ENCODE peak calls at places on chromosomes 4 and X, in ten cellular contexts. K is testis; N is tibial artery; M is GM23248; B is CD8-positive, alpha-beta memory T cell; Q is IMR-90; C is ovary; W is heart left ventricle; G is psoas muscle; E is cardiac muscle cell. T is an unnamed sample. For H3K4me1, the result is how much of the 10 kb centered on the place peaks cover.

GRCh38 chrX:114985967-114986592 is 31.3 kb downstream of the IL13RA2 start:
- DNase-seq in K (no peak), N (no peak), M (no peak), B (no peak), Q (no peak), C (no peak), W (no peak), G (no peak), E (no peak), T (no peak)

GRCh38 chrX:70908541-70908940 is at the start of gene TEX11:
- DNase-seq in K (peak), N (no peak), M (no peak), B (no peak), Q (no peak), C (no peak), W (no peak), G (no peak), E (no peak), T (no peak)

GRCh38 chr4:96473246-96473645 is 633.4 kb downstream of the PDHA2 start:
- DNase-seq in K (no peak), N (no peak), M (no peak), B (no peak), Q (no peak), C (no peak), W (no peak), G (no peak), E (no peak), T (no peak)

GRCh38 chrX:17375631-17376380 is 806 bp downstream of the NHS start:
- DNase-seq in K (peak), N (peak), M (peak), B (no peak), Q (peak), C (peak), W (peak), G (peak), E (peak), T (no peak)

GRCh38 chr4:55503164-55503563 is 43.5 kb downstream of the CLOCK start:
- DNase-seq in K (no peak), N (no peak), M (peak), B (no peak), Q (peak), C (no peak), W (no peak), G (no peak), E (no peak), T (no peak)

GRCh38 chr4:184960505-184960971 is 57.8 kb upstream of the HELT start:
- DNase-seq in K (no peak), N (no peak), M (no peak), B (no peak), Q (no peak), C (no peak), W (no peak), G (no peak), E (no peak), T (no peak)

GRCh38 chr4:5990446-5991160 is 27.6 kb downstream of the C4orf50 start:
- DNase-seq in K (no peak), N (no peak), M (no peak), B (no peak), Q (no peak), C (no peak), W (no peak), G (no peak), E (no peak), T (no peak)

GRCh38 chr4:41044165-41044564 is 170.2 kb downstream of the APBB2 start:
- DNase-seq in K (no peak), N (no peak), M (peak), B (no peak), Q (no peak), C (no peak), W (no peak), G (no peak), E (no peak), T (no peak)

GRCh38 chrX:119690921-119691716 is 1.8 kb downstream of the SEPTIN6 start:
- DNase-seq in K (peak), N (no peak), M (peak), B (no peak), Q (peak), C (no peak), W (peak), G (no peak), E (no peak), T (no peak)

GRCh38 chrX:152403515-152403914 is 47.6 kb downstream of the GABRA3 start:
- DNase-seq in K (no peak), N (no peak), M (no peak), B (no peak), Q (no peak), C (no peak), W (no peak), G (no peak), E (no peak), T (no peak)

GRCh38 chr4:179292443-179292842 is 1850.2 kb upstream of the AGA start:
- DNase-seq in K (no peak), N (no peak), M (no peak), B (no peak), Q (no peak), C (no peak), W (no peak), G (no peak), E (no peak), T (no peak)

GRCh38 chr4:103996637-103997036 is 276.9 kb upstream of the TACR3 start:
- DNase-seq in K (peak), N (no peak), M (peak), B (no peak), Q (no peak), C (no peak), W (no peak), G (no peak), E (peak), T (peak)

GRCh38 chrX:93422693-93423092 is 250.7 kb downstream of the NAP1L3 start:
- DNase-seq in K (peak), N (no peak), M (peak), B (no peak), Q (peak), C (no peak), W (no peak), G (no peak), E (peak), T (no peak)

GRCh38 chr4:77025643-77026321 is 50.0 kb downstream of the CCNI start:
- DNase-seq in K (no peak), N (no peak), M (peak), B (no peak), Q (peak), C (no peak), W (no peak), G (no peak), E (no peak), T (no peak)

GRCh38 chrX:9102956-9103355 is 69.0 kb upstream of the FAM9B start:
- DNase-seq in K (no peak), N (no peak), M (no peak), B (no peak), Q (no peak), C (no peak), W (no peak), G (no peak), E (no peak), T (no peak)

GRCh38 chr4:47615385-47615784 is 130.3 kb downstream of the ATP10D start:
- DNase-seq in K (no peak), N (no peak), M (peak), B (no peak), Q (peak), C (no peak), W (no peak), G (no peak), E (no peak), T (no peak)

GRCh38 chrX:12951590-12951965 is 23.3 kb upstream of the TMSB4X start:
- DNase-seq in K (no peak), N (no peak), M (no peak), B (no peak), Q (no peak), C (no peak), W (no peak), G (no peak), E (no peak), T (no peak)

GRCh38 chrX:12950851-12951589 is 23.9 kb upstream of the TMSB4X start:
- DNase-seq in K (no peak), N (no peak), M (peak), B (peak), Q (no peak), C (no peak), W (peak), G (peak), E (peak), T (no peak)

GRCh38 chrX:12954981-12955380 is 19.9 kb upstream of the TMSB4X start:
- DNase-seq in K (no peak), N (no peak), M (no peak), B (no peak), Q (no peak), C (no peak), W (no peak), G (no peak), E (no peak), T (no peak)

GRCh38 chrX:12954376-12954775 is 20.5 kb upstream of the TMSB4X start:
- DNase-seq in K (no peak), N (no peak), M (no peak), B (peak), Q (no peak), C (no peak), W (no peak), G (no peak), E (no peak), T (no peak)

GRCh38 chrX:12953420-12953819 is 21.5 kb upstream of the TMSB4X start:
- DNase-seq in K (no peak), N (no peak), M (no peak), B (no peak), Q (no peak), C (no peak), W (no peak), G (no peak), E (no peak), T (no peak)
- H3K4me3 ChIP-seq in K (no peak), N (no peak), M (no peak), B (peak), Q (no peak), C (no peak), W (no peak), G (no peak), E (no peak), T (no peak)

GRCh38 chr4:112752510-112752909 is 115.6 kb downstream of the LARP7 start:
- DNase-seq in K (no peak), N (no peak), M (no peak), B (no peak), Q (no peak), C (no peak), W (no peak), G (no peak), E (no peak), T (no peak)

GRCh38 chr4:112752061-112752460 is 115.1 kb downstream of the LARP7 start:
- DNase-seq in K (no peak), N (no peak), M (no peak), B (no peak), Q (no peak), C (no peak), W (no peak), G (no peak), E (no peak), T (no peak)

GRCh38 chr4:112748352-112748900 is 111.5 kb downstream of the LARP7 start:
- DNase-seq in K (no peak), N (no peak), M (no peak), B (no peak), Q (no peak), C (no peak), W (no peak), G (no peak), E (no peak), T (no peak)

GRCh38 chr4:112751447-112751846 is 114.5 kb downstream of the LARP7 start:
- DNase-seq in K (no peak), N (no peak), M (no peak), B (no peak), Q (no peak), C (no peak), W (no peak), G (no peak), E (no peak), T (no peak)

GRCh38 chr4:112753333-112753732 is 116.4 kb downstream of the LARP7 start:
- DNase-seq in K (no peak), N (no peak), M (no peak), B (no peak), Q (no peak), C (no peak), W (no peak), G (no peak), E (no peak), T (no peak)
- H3K4me1 ChIP-seq in K (under half), N (under half), M (under half), B (under half), Q (under half), C (under half), W (under half), G (under half), E (under half), T (under half)

GRCh38 chr4:84498203-84499026 is 677 bp downstream of the NKX6-1 start:
- DNase-seq in K (no peak), N (no peak), M (peak), B (no peak), Q (peak), C (peak), W (no peak), G (no peak), E (peak), T (no peak)
- H3K4me3 ChIP-seq in K (peak), N (peak), M (peak), B (no peak), Q (peak), C (peak), W (peak), G (peak), E (peak), T (peak)

GRCh38 chrX:24151513-24151912 is 2.0 kb downstream of the ZFX start:
- DNase-seq in K (peak), N (no peak), M (peak), B (no peak), Q (no peak), C (no peak), W (no peak), G (no peak), E (no peak), T (no peak)

GRCh38 chrX:24150051-24150790 is 692 bp downstream of the ZFX start:
- DNase-seq in K (peak), N (peak), M (peak), B (peak), Q (peak), C (peak), W (peak), G (peak), E (peak), T (peak)

GRCh38 chrX:24148535-24149345 is 789 bp upstream of the ZFX start:
- DNase-seq in K (no peak), N (no peak), M (peak), B (no peak), Q (peak), C (peak), W (no peak), G (no peak), E (no peak), T (no peak)

GRCh38 chrX:24148118-24148517 is 1.4 kb upstream of the ZFX start:
- DNase-seq in K (no peak), N (no peak), M (no peak), B (peak), Q (peak), C (no peak), W (no peak), G (no peak), E (no peak), T (no peak)

DNA sequence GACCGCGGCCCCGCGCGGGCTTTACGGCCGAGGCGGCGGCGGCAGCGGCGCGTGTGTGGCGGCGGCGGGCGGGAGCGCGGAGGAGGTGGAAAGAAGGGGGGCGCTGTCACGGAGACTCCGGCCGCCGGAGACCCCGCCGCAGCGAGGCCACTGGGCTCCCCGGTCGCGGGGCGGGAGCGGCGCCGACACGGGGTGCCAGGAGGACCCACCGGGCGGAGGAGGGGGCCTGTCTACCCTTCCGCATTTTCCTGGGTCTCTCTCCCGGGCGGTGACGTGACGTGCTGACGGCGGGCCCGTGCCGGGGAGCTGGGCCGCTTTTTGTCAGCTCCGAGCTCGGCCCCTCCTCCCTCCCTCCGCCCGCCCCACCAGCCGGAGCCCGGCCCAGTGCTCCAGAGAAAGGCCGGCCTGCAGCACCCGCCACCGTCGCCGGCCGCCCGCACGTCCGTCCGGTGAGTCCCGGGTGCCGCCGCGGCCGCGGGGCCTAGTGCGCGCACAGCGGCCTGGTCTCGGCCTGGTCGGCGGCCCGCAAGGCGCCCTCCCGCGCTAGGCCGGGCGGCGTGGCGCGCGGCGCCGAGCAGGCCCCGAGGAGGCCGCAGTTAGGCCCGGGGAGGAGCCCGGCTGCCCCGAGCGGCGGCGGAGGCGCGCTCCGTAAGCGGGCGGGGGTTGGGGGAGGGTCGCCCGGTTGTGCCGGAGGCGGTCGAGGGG is at the start of gene ZFX:
- DNase-seq in K (peak), N (peak), M (peak), B (peak), Q (peak), C (peak), W (peak), G (peak), E (peak), T (peak)
- H3K4me1 ChIP-seq in K (under half), N (under half), M (half or more), B (under half), Q (under half), C (under half), W (under half), G (half or more), E (half or more), T (half or more)

GRCh38 chr4:165058676-165059075 is 5.0 kb downstream of the TRIM75 start:
- DNase-seq in K (no peak), N (no peak), M (no peak), B (no peak), Q (no peak), C (no peak), W (no peak), G (no peak), E (no peak), T (no peak)
- H3K4me3 ChIP-seq in K (no peak), N (no peak), M (no peak), B (no peak), Q (no peak), C (no peak), W (no peak), G (no peak), E (no peak), T (no peak)

T was measured in pancreas.